ENCODE peak calls at places on chromosomes 3 and 15, in nine cellular contexts. One of them, this sample, is unnamed.

GRCh38 chr3:137763594-137763938 is 549 bp upstream of the SOX14 start:
- DNase-seq in CD14-positive monocyte: no peak
- DNase-seq in Panc1: no peak
- DNase-seq in Calu3: no peak
- DNase-seq in CD4-positive, alpha-beta T cell: no peak
- DNase-seq in AG04450: no peak
- DNase-seq in type B pancreatic cell: no peak
- DNase-seq in AG09309: no peak
- DNase-seq in fibroblast of lung: no peak
- DNase-seq in this sample: no peak

GRCh38 chr3:165523801-165524200 is 313.4 kb downstream of the BCHE start:
- DNase-seq in CD14-positive monocyte: no peak
- DNase-seq in Panc1: no peak
- DNase-seq in Calu3: no peak
- DNase-seq in CD4-positive, alpha-beta T cell: no peak
- DNase-seq in AG04450: peak; percentile 36
- DNase-seq in type B pancreatic cell: no peak
- DNase-seq in AG09309: no peak
- DNase-seq in fibroblast of lung: peak; percentile 74
- DNase-seq in this sample: no peak

GRCh38 chr3:31614162-31614921 is 81.6 kb downstream of the STT3B start:
- DNase-seq in CD14-positive monocyte: no peak
- DNase-seq in Panc1: no peak
- DNase-seq in Calu3: no peak
- DNase-seq in CD4-positive, alpha-beta T cell: no peak
- DNase-seq in AG04450: no peak
- DNase-seq in type B pancreatic cell: no peak
- DNase-seq in AG09309: no peak
- DNase-seq in fibroblast of lung: peak; percentile 14
- DNase-seq in this sample: no peak

GRCh38 chr3:79618883-79619282 is 148.9 kb downstream of the ROBO1 start:
- DNase-seq in CD14-positive monocyte: no peak
- DNase-seq in Panc1: no peak
- DNase-seq in Calu3: no peak
- DNase-seq in CD4-positive, alpha-beta T cell: no peak
- DNase-seq in AG04450: no peak
- DNase-seq in type B pancreatic cell: no peak
- DNase-seq in AG09309: no peak
- DNase-seq in fibroblast of lung: no peak
- DNase-seq in this sample: no peak

GRCh38 chr15:94777037-94777436 is 545.7 kb downstream of the MCTP2 start:
- DNase-seq in CD14-positive monocyte: no peak
- DNase-seq in Panc1: no peak
- DNase-seq in Calu3: no peak
- DNase-seq in CD4-positive, alpha-beta T cell: no peak
- DNase-seq in AG04450: no peak
- DNase-seq in type B pancreatic cell: no peak
- DNase-seq in AG09309: no peak
- DNase-seq in fibroblast of lung: no peak
- DNase-seq in this sample: no peak

GRCh38 chr15:65653781-65654521 is 32.2 kb downstream of the SLC24A1 start:
- DNase-seq in CD14-positive monocyte: no peak
- DNase-seq in Panc1: no peak
- DNase-seq in Calu3: no peak
- DNase-seq in CD4-positive, alpha-beta T cell: no peak
- DNase-seq in AG04450: no peak
- DNase-seq in type B pancreatic cell: no peak
- DNase-seq in AG09309: no peak
- DNase-seq in fibroblast of lung: no peak
- DNase-seq in this sample: no peak

GRCh38 chr3:153615863-153616262 is 453.8 kb downstream of the RAP2B start:
- DNase-seq in CD14-positive monocyte: no peak
- DNase-seq in Panc1: no peak
- DNase-seq in Calu3: no peak
- DNase-seq in CD4-positive, alpha-beta T cell: no peak
- DNase-seq in AG04450: no peak
- DNase-seq in type B pancreatic cell: no peak
- DNase-seq in AG09309: no peak
- DNase-seq in fibroblast of lung: no peak
- DNase-seq in this sample: no peak

GRCh38 chr15:28125673-28126651 is 26.8 kb upstream of the OCA2 start:
- DNase-seq in CD14-positive monocyte: no peak
- DNase-seq in Panc1: peak; percentile 24
- DNase-seq in Calu3: no peak
- DNase-seq in CD4-positive, alpha-beta T cell: no peak
- DNase-seq in AG04450: peak; percentile 24
- DNase-seq in type B pancreatic cell: no peak
- DNase-seq in AG09309: peak; percentile 24
- DNase-seq in fibroblast of lung: peak; percentile 42
- DNase-seq in this sample: no peak

GRCh38 chr3:37123292-37123691 is 51.1 kb downstream of the LRRFIP2 start:
- DNase-seq in CD14-positive monocyte: no peak
- DNase-seq in Panc1: no peak
- DNase-seq in Calu3: no peak
- DNase-seq in CD4-positive, alpha-beta T cell: no peak
- DNase-seq in AG04450: no peak
- DNase-seq in type B pancreatic cell: no peak
- DNase-seq in AG09309: no peak
- DNase-seq in fibroblast of lung: no peak
- DNase-seq in this sample: no peak

GRCh38 chr3:170606675-170607074 is 20.8 kb upstream of the SLC7A14 start:
- DNase-seq in CD14-positive monocyte: no peak
- DNase-seq in Panc1: no peak
- DNase-seq in Calu3: no peak
- DNase-seq in CD4-positive, alpha-beta T cell: no peak
- DNase-seq in AG04450: no peak
- DNase-seq in type B pancreatic cell: no peak
- DNase-seq in AG09309: no peak
- DNase-seq in fibroblast of lung: no peak
- DNase-seq in this sample: no peak

GRCh38 chr15:34987623-34987981 is 485 bp downstream of the ZNF770 start:
- DNase-seq in CD14-positive monocyte: no peak
- DNase-seq in Panc1: no peak
- DNase-seq in Calu3: no peak
- DNase-seq in CD4-positive, alpha-beta T cell: no peak
- DNase-seq in AG04450: no peak
- DNase-seq in type B pancreatic cell: no peak
- DNase-seq in AG09309: no peak
- DNase-seq in fibroblast of lung: no peak
- DNase-seq in this sample: no peak

GRCh38 chr15:91926871-91927270 is 73.4 kb downstream of the SLCO3A1 start:
- DNase-seq in CD14-positive monocyte: no peak
- DNase-seq in Panc1: no peak
- DNase-seq in Calu3: no peak
- DNase-seq in CD4-positive, alpha-beta T cell: no peak
- DNase-seq in AG04450: no peak
- DNase-seq in type B pancreatic cell: no peak
- DNase-seq in AG09309: no peak
- DNase-seq in fibroblast of lung: peak; percentile 16
- DNase-seq in this sample: no peak

GRCh38 chr15:56739964-56740640 is 6.8 kb upstream of the ZNF280D start:
- DNase-seq in CD14-positive monocyte: no peak
- DNase-seq in Panc1: no peak
- DNase-seq in Calu3: no peak
- DNase-seq in CD4-positive, alpha-beta T cell: no peak
- DNase-seq in AG04450: no peak
- DNase-seq in type B pancreatic cell: no peak
- DNase-seq in AG09309: no peak
- DNase-seq in fibroblast of lung: no peak
- DNase-seq in this sample: no peak

GRCh38 chr3:157166115-157166514 is 6.2 kb upstream of the CCNL1 start:
- DNase-seq in CD14-positive monocyte: no peak
- DNase-seq in Panc1: no peak
- DNase-seq in Calu3: no peak
- DNase-seq in CD4-positive, alpha-beta T cell: no peak
- DNase-seq in AG04450: no peak
- DNase-seq in type B pancreatic cell: no peak
- DNase-seq in AG09309: no peak
- DNase-seq in fibroblast of lung: no peak
- DNase-seq in this sample: no peak

DNA sequence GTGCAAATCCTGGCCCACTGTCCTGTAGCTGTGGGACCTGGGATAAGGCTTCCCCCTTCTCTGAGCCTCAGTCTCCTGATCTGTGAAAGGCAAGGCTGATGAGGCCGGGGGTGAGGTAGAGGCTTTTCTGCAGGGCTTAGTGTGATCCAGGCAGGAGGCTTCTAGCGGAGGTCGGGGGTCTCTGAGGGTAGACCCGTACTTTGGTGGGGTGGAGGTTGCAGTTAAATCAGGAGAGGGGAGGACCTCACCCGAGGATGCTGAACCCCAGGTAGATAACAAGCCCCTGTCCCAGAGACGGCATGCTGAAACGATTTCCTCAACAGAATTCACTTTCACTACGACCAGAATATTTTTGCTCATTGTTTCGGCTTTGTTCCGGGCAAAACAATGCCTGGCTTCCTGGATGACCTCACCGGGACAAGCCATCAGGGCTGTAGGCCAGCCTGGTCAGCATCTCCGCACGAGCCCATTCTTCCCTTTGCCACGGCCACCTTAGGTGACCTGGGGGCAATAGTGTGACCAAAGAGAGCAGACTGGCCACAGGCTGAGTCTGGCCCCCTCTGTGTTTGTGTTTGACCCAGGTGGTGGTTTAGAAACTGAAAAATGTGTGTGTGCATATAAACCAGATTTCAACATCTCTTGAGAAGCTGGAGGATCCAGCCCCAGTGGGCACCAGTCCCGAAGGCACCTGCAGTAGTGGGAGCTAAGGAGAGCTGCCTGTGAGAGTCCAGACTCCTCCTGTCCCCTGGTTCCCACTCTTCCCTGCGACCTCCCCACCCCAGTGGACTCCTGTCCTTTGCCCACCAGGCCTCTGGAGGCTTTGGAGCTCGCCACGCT is 33.0 kb downstream of the SLC6A6 start:
- DNase-seq in CD14-positive monocyte: no peak
- DNase-seq in Panc1: no peak
- DNase-seq in Calu3: peak; percentile 41
- DNase-seq in CD4-positive, alpha-beta T cell: no peak
- DNase-seq in AG04450: no peak
- DNase-seq in type B pancreatic cell: no peak
- DNase-seq in AG09309: no peak
- DNase-seq in fibroblast of lung: peak; percentile 53
- DNase-seq in this sample: no peak
- TF ChIP-seq CTCF in CD14-positive monocyte: no peak
- TF ChIP-seq CTCF in Panc1: no peak
- TF ChIP-seq CTCF in Calu3: no peak
- TF ChIP-seq CTCF in CD4-positive, alpha-beta T cell: no peak
- TF ChIP-seq CTCF in AG04450: no peak
- TF ChIP-seq CTCF in type B pancreatic cell: no peak
- TF ChIP-seq CTCF in AG09309: no peak
- TF ChIP-seq CTCF in fibroblast of lung: no peak
- TF ChIP-seq CTCF in this sample: no peak

DNA sequence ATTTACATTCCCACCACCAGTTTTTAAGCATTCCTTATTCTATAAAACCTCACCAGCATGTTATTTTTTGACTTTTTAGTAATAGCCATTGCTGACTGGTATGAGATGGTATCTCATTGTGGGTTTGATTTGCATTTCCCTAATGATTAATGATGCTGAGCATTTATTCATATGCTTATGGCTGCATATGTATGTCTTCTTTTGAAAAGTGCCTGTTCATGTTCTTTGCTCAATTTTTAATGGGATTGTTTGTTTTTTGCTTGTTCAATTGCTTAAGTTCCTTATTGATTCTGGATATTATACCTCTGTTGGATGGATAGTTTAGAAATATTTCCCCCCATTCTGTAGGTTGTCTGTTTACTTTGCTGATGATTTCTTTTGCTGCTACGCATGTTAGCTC is 16.1 kb downstream of the TBC1D5 start:
- DNase-seq in CD14-positive monocyte: no peak
- DNase-seq in Panc1: no peak
- DNase-seq in Calu3: no peak
- DNase-seq in CD4-positive, alpha-beta T cell: no peak
- DNase-seq in AG04450: no peak
- DNase-seq in type B pancreatic cell: no peak
- DNase-seq in AG09309: no peak
- DNase-seq in fibroblast of lung: no peak
- DNase-seq in this sample: no peak
- TF ChIP-seq CTCF in CD14-positive monocyte: no peak
- TF ChIP-seq CTCF in Panc1: no peak
- TF ChIP-seq CTCF in Calu3: no peak
- TF ChIP-seq CTCF in CD4-positive, alpha-beta T cell: no peak
- TF ChIP-seq CTCF in AG04450: no peak
- TF ChIP-seq CTCF in type B pancreatic cell: no peak
- TF ChIP-seq CTCF in AG09309: no peak
- TF ChIP-seq CTCF in fibroblast of lung: no peak
- TF ChIP-seq CTCF in this sample: no peak

GRCh38 chr15:50186752-50187151 is 4.8 kb downstream of the SLC27A2 start:
- DNase-seq in CD14-positive monocyte: no peak
- DNase-seq in Panc1: no peak
- DNase-seq in Calu3: no peak
- DNase-seq in CD4-positive, alpha-beta T cell: no peak
- DNase-seq in AG04450: no peak
- DNase-seq in type B pancreatic cell: no peak
- DNase-seq in AG09309: no peak
- DNase-seq in fibroblast of lung: no peak
- DNase-seq in this sample: no peak
- TF ChIP-seq CTCF in CD14-positive monocyte: no peak
- TF ChIP-seq CTCF in Panc1: no peak
- TF ChIP-seq CTCF in Calu3: no peak
- TF ChIP-seq CTCF in CD4-positive, alpha-beta T cell: no peak
- TF ChIP-seq CTCF in AG04450: no peak
- TF ChIP-seq CTCF in type B pancreatic cell: no peak
- TF ChIP-seq CTCF in AG09309: no peak
- TF ChIP-seq CTCF in fibroblast of lung: no peak
- TF ChIP-seq CTCF in this sample: no peak

GRCh38 chr3:204102-204501 is 7.5 kb downstream of the CHL1 start:
- DNase-seq in CD14-positive monocyte: no peak
- DNase-seq in Panc1: no peak
- DNase-seq in Calu3: no peak
- DNase-seq in CD4-positive, alpha-beta T cell: no peak
- DNase-seq in AG04450: no peak
- DNase-seq in type B pancreatic cell: no peak
- DNase-seq in AG09309: no peak
- DNase-seq in fibroblast of lung: no peak
- DNase-seq in this sample: no peak

GRCh38 chr3:210649-211048 is 14.1 kb downstream of the CHL1 start:
- DNase-seq in CD14-positive monocyte: no peak
- DNase-seq in Panc1: no peak
- DNase-seq in Calu3: no peak
- DNase-seq in CD4-positive, alpha-beta T cell: no peak
- DNase-seq in AG04450: no peak
- DNase-seq in type B pancreatic cell: no peak
- DNase-seq in AG09309: no peak
- DNase-seq in fibroblast of lung: no peak
- DNase-seq in this sample: no peak

GRCh38 chr3:212432-212831 is 15.9 kb downstream of the CHL1 start:
- DNase-seq in CD14-positive monocyte: no peak
- DNase-seq in Panc1: no peak
- DNase-seq in Calu3: no peak
- DNase-seq in CD4-positive, alpha-beta T cell: no peak
- DNase-seq in AG04450: no peak
- DNase-seq in type B pancreatic cell: no peak
- DNase-seq in AG09309: no peak
- DNase-seq in fibroblast of lung: no peak
- DNase-seq in this sample: no peak

DNA sequence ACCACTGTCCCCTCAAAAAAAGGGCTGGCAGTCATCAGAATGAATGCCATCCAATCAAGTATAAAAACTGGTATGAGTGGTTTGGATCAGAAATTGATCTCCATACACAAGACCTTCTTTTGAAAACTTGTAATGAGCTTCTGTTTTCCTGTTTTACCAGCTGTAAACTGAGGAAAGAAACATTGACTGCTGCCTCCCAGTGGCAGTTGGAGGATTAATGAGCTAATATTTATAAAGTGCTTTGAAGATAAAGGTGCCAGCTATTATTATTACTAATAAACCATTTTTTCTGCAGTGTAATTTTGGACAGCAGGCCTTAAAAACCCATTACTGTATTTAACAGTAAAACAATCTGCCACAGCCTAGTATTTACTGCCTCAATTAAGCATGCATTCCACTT is 11.4 kb downstream of the CHL1 start:
- DNase-seq in CD14-positive monocyte: no peak
- DNase-seq in Panc1: no peak
- DNase-seq in Calu3: no peak
- DNase-seq in CD4-positive, alpha-beta T cell: no peak
- DNase-seq in AG04450: no peak
- DNase-seq in type B pancreatic cell: no peak
- DNase-seq in AG09309: no peak
- DNase-seq in fibroblast of lung: no peak
- DNase-seq in this sample: no peak
- TF ChIP-seq CTCF in CD14-positive monocyte: no peak
- TF ChIP-seq CTCF in Panc1: no peak
- TF ChIP-seq CTCF in Calu3: no peak
- TF ChIP-seq CTCF in CD4-positive, alpha-beta T cell: no peak
- TF ChIP-seq CTCF in AG04450: no peak
- TF ChIP-seq CTCF in type B pancreatic cell: no peak
- TF ChIP-seq CTCF in AG09309: no peak
- TF ChIP-seq CTCF in fibroblast of lung: no peak
- TF ChIP-seq CTCF in this sample: no peak

This sample was measured in omental fat pad.